ENCODE peak calls at places on chromosomes 1 and 21, in eight cellular contexts. Y is left ventricle myocardium inferior, B is AG08395, Z is transverse colon, J is Calu3, F is cardiac muscle cell, N is mucosa of gallbladder, K is endodermal cell. H is an unnamed sample.

GRCh38 chr1:117613249-117613968 is 7.6 kb downstream of the TENT5C start:
- DNase-seq in Z (no peak), J (no peak), F (peak; percentile 50), K (peak; percentile 21), B (no peak), Y (no peak), N (no peak), H (no peak)

GRCh38 chr1:204692320-204692851 is 6.8 kb upstream of the LRRN2 start:
- DNase-seq in F (no peak), Z (no peak), B (no peak), J (peak; percentile 22), Y (no peak), N (no peak), K (peak; percentile 66), H (no peak)

GRCh38 chr1:13675222-13675621 is 24.8 kb upstream of the PRDM2 start:
- DNase-seq in F (no peak), K (no peak), Y (no peak), Z (no peak), N (no peak), J (no peak), B (peak; percentile 39), H (no peak)

GRCh38 chr1:54967372-54967771 is 13.1 kb upstream of the TMEM61 start:
- DNase-seq in B (peak; percentile 50), F (no peak), Z (no peak), N (peak; percentile 3), Y (no peak), K (peak; percentile 34), J (no peak), H (no peak)

GRCh38 chr1:77757616-77758015 is 2.0 kb downstream of the USP33 start:
- DNase-seq in N (no peak), Y (no peak), K (no peak), Z (no peak), J (no peak), B (peak; percentile 58), F (peak; percentile 80), H (no peak)

GRCh38 chr1:244713329-244713728 is 60.4 kb downstream of the DESI2 start:
- DNase-seq in K (no peak), N (no peak), Y (no peak), J (no peak), F (no peak), Z (no peak), B (no peak), H (no peak)

GRCh38 chr1:153288634-153289275 is 24.0 kb downstream of the PGLYRP3 start:
- DNase-seq in B (no peak), K (peak; percentile 91), Z (no peak), F (peak; percentile 2), J (peak; percentile 60), Y (no peak), N (no peak), H (no peak)

GRCh38 chr21:14573244-14573643 is 27.1 kb upstream of the SAMSN1 start:
- DNase-seq in N (no peak), B (no peak), Z (no peak), Y (no peak), J (no peak), F (no peak), K (no peak), H (no peak)

GRCh38 chr21:34574581-34574980 is 40.3 kb downstream of the RCAN1 start:
- DNase-seq in Z (no peak), K (no peak), F (no peak), J (no peak), N (no peak), B (no peak), Y (no peak), H (no peak)

GRCh38 chr1:201026746-201027145 is 3.2 kb upstream of the KIF21B start:
- DNase-seq in Y (no peak), J (no peak), N (no peak), K (no peak), Z (no peak), B (no peak), F (no peak), H (no peak)

GRCh38 chr1:27436204-27437159 is 44.1 kb downstream of the GPR3 start:
- DNase-seq in J (peak; percentile 33), N (peak; percentile 36), B (peak; percentile 73), F (peak; percentile 57), Y (no peak), Z (peak; percentile 38), K (no peak), H (no peak)

GRCh38 chr1:174682419-174683008 is 234.8 kb downstream of the GPR52 start:
- DNase-seq in Z (no peak), Y (no peak), F (peak; percentile 82), K (no peak), B (peak; percentile 18), N (no peak), J (no peak), H (no peak)

GRCh38 chr1:207848234-207848633 is 62.7 kb downstream of the CD34 start:
- DNase-seq in Z (peak; percentile 86), J (peak; percentile 64), B (peak; percentile 31), Y (peak; percentile 71), K (no peak), N (peak; percentile 88), F (peak; percentile 58), H (no peak)